ENCODE peak calls at places on chromosomes 11 and 22, in eight cellular contexts. One of them, this sample, is unnamed.

GRCh38 chr22:37818397-37819099 is 4.6 kb upstream of the GALR3 start:
- DNase-seq in HCT116: no peak
- DNase-seq in CD8-positive, alpha-beta memory T cell: peak; percentile 74
- DNase-seq in psoas muscle: peak; percentile 65
- DNase-seq in transverse colon: peak; percentile 77
- DNase-seq in A549: no peak
- DNase-seq in aorta: peak; percentile 89
- DNase-seq in heart right ventricle: peak; percentile 70
- DNase-seq in this sample: peak; percentile 48

GRCh38 chr22:45263790-45264269 is 20.9 kb upstream of the UPK3A start:
- DNase-seq in HCT116: peak; percentile 46
- DNase-seq in CD8-positive, alpha-beta memory T cell: no peak
- DNase-seq in psoas muscle: peak; percentile 83
- DNase-seq in transverse colon: peak; percentile 72
- DNase-seq in A549: peak; percentile 81
- DNase-seq in aorta: peak; percentile 87
- DNase-seq in heart right ventricle: peak; percentile 71
- DNase-seq in this sample: peak; percentile 61

GRCh38 chr22:37739000-37739399 is 42.2 kb downstream of the TRIOBP start:
- DNase-seq in HCT116: no peak
- DNase-seq in CD8-positive, alpha-beta memory T cell: no peak
- DNase-seq in psoas muscle: peak; percentile 88
- DNase-seq in transverse colon: no peak
- DNase-seq in A549: no peak
- DNase-seq in aorta: peak; percentile 84
- DNase-seq in heart right ventricle: peak; percentile 80
- DNase-seq in this sample: no peak

GRCh38 chr11:6199174-6199810 is at the start of gene OR52W1:
- DNase-seq in HCT116: no peak
- DNase-seq in CD8-positive, alpha-beta memory T cell: no peak
- DNase-seq in psoas muscle: no peak
- DNase-seq in transverse colon: no peak
- DNase-seq in A549: no peak
- DNase-seq in aorta: no peak
- DNase-seq in heart right ventricle: no peak
- DNase-seq in this sample: no peak

GRCh38 chr22:21791635-21792625 is 56.3 kb upstream of the YPEL1 start:
- DNase-seq in HCT116: no peak
- DNase-seq in CD8-positive, alpha-beta memory T cell: no peak
- DNase-seq in psoas muscle: no peak
- DNase-seq in transverse colon: no peak
- DNase-seq in A549: no peak
- DNase-seq in aorta: no peak
- DNase-seq in heart right ventricle: no peak
- DNase-seq in this sample: no peak

GRCh38 chr11:59875856-59876519 is 2.6 kb upstream of the OOSP3 start:
- DNase-seq in HCT116: no peak
- DNase-seq in CD8-positive, alpha-beta memory T cell: no peak
- DNase-seq in psoas muscle: no peak
- DNase-seq in transverse colon: no peak
- DNase-seq in A549: no peak
- DNase-seq in aorta: no peak
- DNase-seq in heart right ventricle: no peak
- DNase-seq in this sample: no peak

GRCh38 chr11:13348305-13348704 is 70.7 kb downstream of the BMAL1 start:
- DNase-seq in HCT116: no peak
- DNase-seq in CD8-positive, alpha-beta memory T cell: no peak
- DNase-seq in psoas muscle: no peak
- DNase-seq in transverse colon: no peak
- DNase-seq in A549: no peak
- DNase-seq in aorta: no peak
- DNase-seq in heart right ventricle: no peak
- DNase-seq in this sample: no peak

GRCh38 chr22:42288791-42289190 is 18.3 kb upstream of the TCF20 start:
- DNase-seq in HCT116: no peak
- DNase-seq in CD8-positive, alpha-beta memory T cell: no peak
- DNase-seq in psoas muscle: no peak
- DNase-seq in transverse colon: no peak
- DNase-seq in A549: no peak
- DNase-seq in aorta: no peak
- DNase-seq in heart right ventricle: no peak
- DNase-seq in this sample: no peak

GRCh38 chr11:134597452-134597851 is 185.4 kb upstream of the B3GAT1 start:
- DNase-seq in HCT116: no peak
- DNase-seq in CD8-positive, alpha-beta memory T cell: no peak
- DNase-seq in psoas muscle: no peak
- DNase-seq in transverse colon: no peak
- DNase-seq in A549: no peak
- DNase-seq in aorta: no peak
- DNase-seq in heart right ventricle: no peak
- DNase-seq in this sample: no peak

GRCh38 chr11:74171630-74172465 is 759 bp downstream of the PPME1 start:
- DNase-seq in HCT116: no peak
- DNase-seq in CD8-positive, alpha-beta memory T cell: no peak
- DNase-seq in psoas muscle: no peak
- DNase-seq in transverse colon: no peak
- DNase-seq in A549: no peak
- DNase-seq in aorta: no peak
- DNase-seq in heart right ventricle: no peak
- DNase-seq in this sample: no peak

GRCh38 chr11:22177186-22177585 is 15.7 kb upstream of the ANO5 start:
- DNase-seq in HCT116: no peak
- DNase-seq in CD8-positive, alpha-beta memory T cell: no peak
- DNase-seq in psoas muscle: no peak
- DNase-seq in transverse colon: no peak
- DNase-seq in A549: no peak
- DNase-seq in aorta: no peak
- DNase-seq in heart right ventricle: no peak
- DNase-seq in this sample: no peak

GRCh38 chr11:118902336-118903203 is 18.9 kb downstream of the CXCR5 start:
- DNase-seq in HCT116: no peak
- DNase-seq in CD8-positive, alpha-beta memory T cell: no peak
- DNase-seq in psoas muscle: no peak
- DNase-seq in transverse colon: no peak
- DNase-seq in A549: no peak
- DNase-seq in aorta: peak; percentile 74
- DNase-seq in heart right ventricle: no peak
- DNase-seq in this sample: no peak

GRCh38 chr11:834371-835316 is 1.9 kb downstream of the CD151 start:
- DNase-seq in HCT116: peak; percentile 72
- DNase-seq in CD8-positive, alpha-beta memory T cell: no peak
- DNase-seq in psoas muscle: peak; percentile 87
- DNase-seq in transverse colon: peak; percentile 86
- DNase-seq in A549: peak; percentile 81
- DNase-seq in aorta: peak; percentile 96
- DNase-seq in heart right ventricle: peak; percentile 82
- DNase-seq in this sample: peak; percentile 84

GRCh38 chr22:35352214-35353111 is 28.4 kb upstream of the HMOX1 start:
- DNase-seq in HCT116: no peak
- DNase-seq in CD8-positive, alpha-beta memory T cell: no peak
- DNase-seq in psoas muscle: peak; percentile 64
- DNase-seq in transverse colon: peak; percentile 80
- DNase-seq in A549: peak; percentile 30
- DNase-seq in aorta: peak; percentile 92
- DNase-seq in heart right ventricle: peak; percentile 65
- DNase-seq in this sample: no peak

DNA sequence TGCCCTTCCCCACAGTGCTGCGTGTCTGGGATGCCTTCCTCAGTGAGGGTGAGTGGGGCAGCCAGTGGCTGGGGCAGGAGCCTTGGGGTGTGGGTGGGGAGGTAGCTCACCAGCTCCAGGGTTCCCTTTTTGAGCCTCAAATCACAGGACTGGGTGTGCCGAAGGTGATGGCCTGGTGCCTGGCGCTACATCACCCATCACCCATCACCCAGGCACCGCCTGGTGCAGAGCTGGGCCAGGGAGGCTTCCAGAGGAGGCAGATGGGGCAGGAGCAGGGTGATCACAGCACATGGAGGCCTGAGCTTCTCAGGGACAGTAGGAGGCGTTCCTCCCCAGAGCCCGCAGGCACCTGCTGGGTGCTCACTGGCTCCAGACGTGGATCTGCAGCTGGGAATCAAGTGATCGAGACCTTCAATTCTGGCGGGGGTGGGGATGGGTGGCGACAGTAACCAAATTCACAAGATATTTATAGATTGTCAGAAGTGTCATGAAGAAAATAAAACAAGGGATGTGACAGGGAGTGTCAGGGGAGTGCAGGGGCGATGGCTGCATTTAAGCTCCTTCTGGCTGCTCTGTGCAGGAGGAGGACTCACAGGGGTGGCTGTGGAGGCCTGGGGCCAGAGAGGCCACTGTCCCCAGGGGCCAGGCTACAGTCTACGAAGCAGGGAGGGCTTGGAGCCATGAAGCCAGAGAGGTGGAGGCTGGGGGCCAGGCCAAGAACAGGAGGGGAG is 3.3 kb downstream of the TBC1D10C start:
- DNase-seq in HCT116: no peak
- DNase-seq in CD8-positive, alpha-beta memory T cell: no peak
- DNase-seq in psoas muscle: no peak
- DNase-seq in transverse colon: no peak
- DNase-seq in A549: no peak
- DNase-seq in aorta: peak; percentile 69
- DNase-seq in heart right ventricle: no peak
- DNase-seq in this sample: no peak
- H3K4me1 ChIP-seq in HCT116: peaks cover 2% of the 10 kb centered on the region
- H3K4me1 ChIP-seq in CD8-positive, alpha-beta memory T cell: peaks cover 90% of the 10 kb centered on the region
- H3K4me1 ChIP-seq in psoas muscle: peaks cover 2% of the 10 kb centered on the region
- H3K4me1 ChIP-seq in transverse colon: peaks cover 4% of the 10 kb centered on the region
- H3K4me1 ChIP-seq in A549: peaks cover 4% of the 10 kb centered on the region
- H3K4me1 ChIP-seq in aorta: no peaks in the 10 kb centered on the region
- H3K4me1 ChIP-seq in heart right ventricle: peaks cover 41% of the 10 kb centered on the region
- H3K4me1 ChIP-seq in this sample: peaks cover 4% of the 10 kb centered on the region

GRCh38 chr11:27468643-27469332 is 3.8 kb downstream of the LGR4 start:
- DNase-seq in HCT116: no peak
- DNase-seq in CD8-positive, alpha-beta memory T cell: no peak
- DNase-seq in psoas muscle: no peak
- DNase-seq in transverse colon: no peak
- DNase-seq in A549: no peak
- DNase-seq in aorta: no peak
- DNase-seq in heart right ventricle: no peak
- DNase-seq in this sample: no peak
- H3K27ac ChIP-seq in HCT116: no peak overlapping the region
- H3K27ac ChIP-seq in CD8-positive, alpha-beta memory T cell: no peak overlapping the region
- H3K27ac ChIP-seq in psoas muscle: no peak overlapping the region
- H3K27ac ChIP-seq in transverse colon: peak overlapping the region; percentile 97
- H3K27ac ChIP-seq in A549: peak overlapping the region; percentile 98
- H3K27ac ChIP-seq in aorta: no peak overlapping the region
- H3K27ac ChIP-seq in heart right ventricle: peak overlapping the region; percentile 37
- H3K27ac ChIP-seq in this sample: no peak overlapping the region

DNA sequence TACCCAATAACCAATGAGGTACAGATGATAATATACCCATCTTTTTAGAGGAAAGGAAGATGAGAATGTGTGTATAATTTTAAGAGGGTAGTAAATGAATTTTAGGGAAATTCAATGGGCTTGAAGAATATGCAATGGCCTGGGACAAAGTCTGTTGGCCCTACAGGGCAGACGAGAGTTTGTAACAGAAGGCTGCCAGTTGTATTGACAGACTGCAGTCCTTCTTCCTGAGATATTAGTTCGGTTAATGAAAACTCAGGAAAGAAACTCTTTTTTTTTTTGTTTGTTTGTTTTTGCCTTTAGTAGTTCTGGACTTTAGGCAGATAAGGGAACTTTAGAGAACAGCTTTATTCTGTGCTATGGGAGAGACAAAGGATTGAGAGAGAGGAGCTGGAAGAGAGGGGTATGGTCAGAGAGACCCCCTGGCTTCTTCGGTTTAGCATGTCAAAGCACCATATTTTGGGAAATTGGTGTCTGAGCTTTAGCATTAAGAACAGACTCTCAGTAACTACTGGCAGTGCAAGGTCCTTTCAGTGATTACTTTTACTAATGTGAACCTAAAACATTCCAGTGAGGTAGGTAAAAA is 810 bp upstream of the NAALAD2 start:
- DNase-seq in HCT116: no peak
- DNase-seq in CD8-positive, alpha-beta memory T cell: no peak
- DNase-seq in psoas muscle: no peak
- DNase-seq in transverse colon: no peak
- DNase-seq in A549: no peak
- DNase-seq in aorta: no peak
- DNase-seq in heart right ventricle: no peak
- DNase-seq in this sample: no peak
- H3K4me3 ChIP-seq in HCT116: no peak overlapping the region
- H3K4me3 ChIP-seq in CD8-positive, alpha-beta memory T cell: no peak overlapping the region
- H3K4me3 ChIP-seq in psoas muscle: peak overlapping the region; percentile 67
- H3K4me3 ChIP-seq in transverse colon: no peak overlapping the region
- H3K4me3 ChIP-seq in A549: no peak overlapping the region
- H3K4me3 ChIP-seq in aorta: no peak overlapping the region
- H3K4me3 ChIP-seq in heart right ventricle: no peak overlapping the region
- H3K4me3 ChIP-seq in this sample: no peak overlapping the region

GRCh38 chr22:49824185-49824925 is 3.3 kb downstream of the BRD1 start:
- DNase-seq in HCT116: no peak
- DNase-seq in CD8-positive, alpha-beta memory T cell: no peak
- DNase-seq in psoas muscle: no peak
- DNase-seq in transverse colon: no peak
- DNase-seq in A549: no peak
- DNase-seq in aorta: no peak
- DNase-seq in heart right ventricle: no peak
- DNase-seq in this sample: no peak
- H3K4me1 ChIP-seq in HCT116: peaks cover 8% of the 10 kb centered on the region
- H3K4me1 ChIP-seq in CD8-positive, alpha-beta memory T cell: peaks cover 43% of the 10 kb centered on the region
- H3K4me1 ChIP-seq in psoas muscle: peaks cover 37% of the 10 kb centered on the region
- H3K4me1 ChIP-seq in transverse colon: peaks cover 21% of the 10 kb centered on the region
- H3K4me1 ChIP-seq in A549: peaks cover 18% of the 10 kb centered on the region
- H3K4me1 ChIP-seq in aorta: no peaks in the 10 kb centered on the region
- H3K4me1 ChIP-seq in heart right ventricle: peaks cover 63% of the 10 kb centered on the region
- H3K4me1 ChIP-seq in this sample: peaks cover 14% of the 10 kb centered on the region

GRCh38 chr11:113410414-113411135 is 23.0 kb downstream of the ANKK1 start:
- DNase-seq in HCT116: no peak
- DNase-seq in CD8-positive, alpha-beta memory T cell: no peak
- DNase-seq in psoas muscle: no peak
- DNase-seq in transverse colon: no peak
- DNase-seq in A549: no peak
- DNase-seq in aorta: peak; percentile 68
- DNase-seq in heart right ventricle: no peak
- DNase-seq in this sample: no peak
- H3K27ac ChIP-seq in HCT116: no peak overlapping the region
- H3K27ac ChIP-seq in CD8-positive, alpha-beta memory T cell: no peak overlapping the region
- H3K27ac ChIP-seq in psoas muscle: no peak overlapping the region
- H3K27ac ChIP-seq in transverse colon: no peak overlapping the region
- H3K27ac ChIP-seq in A549: no peak overlapping the region
- H3K27ac ChIP-seq in aorta: no peak overlapping the region
- H3K27ac ChIP-seq in heart right ventricle: no peak overlapping the region
- H3K27ac ChIP-seq in this sample: no peak overlapping the region

DNA sequence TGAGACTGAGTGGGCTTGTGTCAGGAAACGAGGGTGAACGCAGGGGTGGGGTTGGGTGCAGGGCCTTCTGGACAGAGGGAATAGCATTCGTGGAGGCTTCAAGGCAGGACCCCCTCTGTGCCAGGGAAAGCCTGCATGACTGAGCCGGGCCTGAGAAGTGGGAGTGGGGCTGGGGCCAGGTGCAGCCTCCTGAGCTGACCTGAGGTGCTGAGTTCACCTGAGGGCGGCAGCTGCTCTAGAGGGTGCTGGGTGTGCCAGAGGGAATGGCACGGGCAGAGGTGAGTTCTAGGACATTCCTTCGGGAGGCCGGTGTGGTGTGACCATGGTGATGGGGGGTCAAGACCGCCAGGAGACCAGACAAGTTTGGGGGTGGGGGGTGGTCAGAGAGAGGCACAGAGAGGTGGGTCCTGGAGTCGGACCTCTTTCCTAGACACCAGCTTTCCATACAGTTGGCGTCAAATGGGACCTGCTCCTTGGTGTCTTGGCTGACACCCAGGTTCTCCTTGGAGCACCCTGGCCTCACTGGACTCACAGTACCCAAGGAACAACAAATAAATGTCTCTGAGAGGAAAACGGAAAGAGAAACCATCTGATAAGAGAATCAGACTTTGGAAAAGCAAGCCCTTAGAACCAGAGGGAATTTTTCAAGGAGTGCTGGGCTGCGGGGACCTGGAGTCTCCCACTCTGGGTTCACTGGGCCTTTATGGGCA is 7.7 kb downstream of the MPPED1 start:
- DNase-seq in HCT116: no peak
- DNase-seq in CD8-positive, alpha-beta memory T cell: no peak
- DNase-seq in psoas muscle: no peak
- DNase-seq in transverse colon: no peak
- DNase-seq in A549: no peak
- DNase-seq in aorta: no peak
- DNase-seq in heart right ventricle: no peak
- DNase-seq in this sample: no peak
- H3K4me3 ChIP-seq in HCT116: no peak overlapping the region
- H3K4me3 ChIP-seq in CD8-positive, alpha-beta memory T cell: no peak overlapping the region
- H3K4me3 ChIP-seq in psoas muscle: no peak overlapping the region
- H3K4me3 ChIP-seq in transverse colon: no peak overlapping the region
- H3K4me3 ChIP-seq in A549: no peak overlapping the region
- H3K4me3 ChIP-seq in aorta: no peak overlapping the region
- H3K4me3 ChIP-seq in heart right ventricle: no peak overlapping the region
- H3K4me3 ChIP-seq in this sample: no peak overlapping the region

This sample was measured in SJSA1.